ENCODE peak calls at places on chromosomes 2 and 18, in five cellular contexts. Y is cardiac fibroblast, R is fibroblast of mammary gland, V is astrocyte, P is fibroblast of pulmonary artery. E is an unnamed sample.

GRCh38 chr2:237879058-237879430 is 19.6 kb downstream of the RAMP1 start:
- DNase-seq in R (peak; percentile 86), V (no peak), Y (peak; percentile 74), P (peak; percentile 77), E (no peak)

GRCh38 chr2:172427990-172428840 is 829 bp downstream of the ITGA6 start:
- DNase-seq in R (no peak), P (no peak), V (no peak), Y (no peak), E (no peak)

GRCh38 chr18:8301427-8302172 is 307.6 kb upstream of the RAB12 start:
- DNase-seq in R (peak; percentile 42), V (peak; percentile 23), P (no peak), Y (peak; percentile 27), E (no peak)

GRCh38 chr2:200451506-200451905 is 58.4 kb downstream of the KCTD18 start:
- DNase-seq in V (no peak), P (no peak), R (no peak), Y (no peak), E (no peak)

GRCh38 chr2:198044777-198045176 is 240.4 kb downstream of the PLCL1 start:
- DNase-seq in R (peak; percentile 51), Y (no peak), V (no peak), P (no peak), E (no peak)

GRCh38 chr2:213172641-213173040 is 21.2 kb upstream of the IKZF2 start:
- DNase-seq in Y (no peak), R (no peak), P (no peak), V (no peak), E (no peak)

GRCh38 chr2:236917164-236917563 is 168.5 kb upstream of the COPS8 start:
- DNase-seq in V (no peak), R (no peak), Y (no peak), P (no peak), E (no peak)

GRCh38 chr2:212949786-212950185 is 201.6 kb downstream of the IKZF2 start:
- DNase-seq in V (no peak), Y (no peak), P (no peak), R (peak; percentile 65), E (no peak)

GRCh38 chr18:64103979-64104378 is 44.9 kb downstream of the LINC00305 start:
- DNase-seq in V (no peak), P (no peak), Y (no peak), R (no peak), E (no peak)

GRCh38 chr2:237260032-237260431 is 153.9 kb downstream of the COL6A3 start:
- DNase-seq in P (peak; percentile 60), V (peak; percentile 58), Y (peak; percentile 70), R (no peak), E (no peak)

GRCh38 chr2:168118733-168119518 is 128.5 kb downstream of the STK39 start:
- DNase-seq in Y (peak; percentile 86), V (peak; percentile 51), P (peak; percentile 87), R (peak; percentile 78), E (peak; percentile 28)

GRCh38 chr18:59052965-59053960 is 86.4 kb upstream of the SEC11C start:
- DNase-seq in Y (peak; percentile 54), P (peak; percentile 27), V (peak; percentile 67), R (no peak), E (no peak)

GRCh38 chr2:230931556-230932231 is 6.7 kb upstream of the GPR55 start:
- DNase-seq in P (no peak), Y (no peak), R (no peak), V (no peak), E (no peak)

GRCh38 chr2:230928701-230929380 is 3.8 kb upstream of the GPR55 start:
- DNase-seq in P (no peak), Y (no peak), V (no peak), R (no peak), E (no peak)

GRCh38 chr2:230930928-230931555 is 6.0 kb upstream of the GPR55 start:
- DNase-seq in Y (no peak), P (no peak), V (no peak), R (no peak), E (no peak)

GRCh38 chr2:230929381-230930148 is 4.5 kb upstream of the GPR55 start:
- DNase-seq in P (no peak), R (no peak), Y (no peak), V (no peak), E (no peak)

GRCh38 chr2:230930149-230930780 is 5.2 kb upstream of the GPR55 start:
- DNase-seq in Y (no peak), P (no peak), R (no peak), V (no peak), E (no peak)
- TF ChIP-seq CTCF in Y (no peak), P (no peak), R (no peak), V (no peak), E (no peak)

GRCh38 chr2:122447237-122447636 is 691.8 kb downstream of the TSN start:
- DNase-seq in V (no peak), Y (no peak), P (no peak), R (no peak), E (no peak)

GRCh38 chr2:122451697-122452096 is 696.2 kb downstream of the TSN start:
- DNase-seq in P (no peak), R (no peak), V (no peak), Y (no peak), E (no peak)

GRCh38 chr2:122446761-122447160 is 691.3 kb downstream of the TSN start:
- DNase-seq in P (no peak), V (no peak), R (no peak), Y (no peak), E (no peak)

GRCh38 chr2:122451040-122451439 is 695.6 kb downstream of the TSN start:
- DNase-seq in V (no peak), R (peak; percentile 41), Y (peak; percentile 59), P (peak; percentile 57), E (peak; percentile 7)
- TF ChIP-seq CTCF in V (peak; percentile 35), R (peak; percentile 54), Y (peak; percentile 69), P (peak; percentile 60), E (no peak)

GRCh38 chr2:119389615-119390306 is 23.0 kb downstream of the DBI start:
- DNase-seq in V (peak; percentile 56), R (peak; percentile 84), P (peak; percentile 60), Y (peak; percentile 65), E (no peak)

GRCh38 chr2:119385465-119385864 is 18.7 kb downstream of the DBI start:
- DNase-seq in R (no peak), V (no peak), P (no peak), Y (no peak), E (no peak)

GRCh38 chr2:119384971-119385370 is 18.2 kb downstream of the DBI start:
- DNase-seq in V (no peak), R (no peak), P (no peak), Y (no peak), E (no peak)

GRCh38 chr2:119383410-119384140 is 16.8 kb downstream of the DBI start:
- DNase-seq in Y (no peak), R (peak; percentile 18), P (no peak), V (no peak), E (no peak)

DNA sequence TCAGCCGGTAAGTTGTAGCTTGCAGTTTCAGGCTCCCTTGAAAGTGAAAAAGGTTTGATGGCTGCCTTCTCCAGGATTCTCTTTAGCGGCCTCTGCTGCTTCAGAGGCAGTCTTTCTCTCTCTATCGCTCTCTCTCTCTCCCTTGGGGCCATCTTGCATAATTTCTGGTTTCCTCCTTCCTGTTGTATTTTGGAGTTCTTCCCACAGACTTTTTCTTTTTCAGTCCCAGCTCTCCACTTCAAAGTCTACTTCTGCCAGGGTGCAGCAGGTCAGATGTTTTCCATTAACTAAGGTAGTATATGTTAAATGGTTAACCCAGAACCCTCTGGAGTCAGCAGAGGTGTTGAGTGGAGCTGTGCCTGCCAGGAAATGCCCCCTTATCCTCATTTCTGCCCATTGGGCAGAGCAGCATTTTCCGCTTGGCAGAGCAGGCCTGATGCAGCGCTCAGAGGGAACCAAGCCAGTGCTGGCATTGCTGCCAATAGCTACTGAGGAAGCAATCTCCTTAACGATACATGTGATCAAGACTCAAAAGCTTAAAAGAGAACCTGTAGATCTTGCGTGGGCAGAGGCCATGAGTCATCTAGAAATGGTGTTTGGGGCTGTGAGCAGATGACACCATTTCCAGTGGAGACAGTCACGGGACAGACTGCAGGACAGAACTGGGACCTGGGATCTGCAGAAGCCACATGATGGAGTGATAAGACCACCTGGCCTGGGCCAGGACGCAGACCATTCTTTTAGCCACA is 20.8 kb downstream of the DBI start:
- DNase-seq in P (peak; percentile 91), Y (peak; percentile 92), V (peak; percentile 75), R (peak; percentile 91), E (peak; percentile 79)
- TF ChIP-seq CTCF in P (peak; percentile 57), Y (peak; percentile 22), V (no peak), R (peak; percentile 60), E (no peak)

GRCh38 chr2:179340678-179341077 is 76.0 kb upstream of the SESTD1 start:
- DNase-seq in V (no peak), Y (peak; percentile 77), P (peak; percentile 76), R (peak; percentile 67), E (no peak)
- TF ChIP-seq CTCF in V (peak; percentile 16), Y (peak; percentile 46), P (peak; percentile 45), R (peak; percentile 55), E (no peak)

GRCh38 chr2:176118606-176119370 is 2.2 kb downstream of the HOXD10 start:
- DNase-seq in V (no peak), Y (no peak), R (peak; percentile 50), P (no peak), E (no peak)
- TF ChIP-seq CTCF in V (peak; percentile 19), Y (peak; percentile 23), R (peak; percentile 59), P (peak; percentile 29), E (no peak)

GRCh38 chr2:224626735-224627134 is 41.6 kb upstream of the CUL3 start:
- DNase-seq in R (no peak), P (no peak), Y (no peak), V (no peak), E (no peak)
- TF ChIP-seq CTCF in R (no peak), P (no peak), Y (no peak), V (no peak), E (no peak)